ENCODE peak calls at places on chromosomes 6 and 20, in nine cellular contexts. G is neuronal stem cell, K is HepG2, X is cardiac muscle cell, M is lung, R is osteoblast, I is Panc1, J is right cardiac atrium, F is heart right ventricle. S is an unnamed sample.

GRCh38 chr20:13996265-13996664 is 949 bp downstream of the MACROD2 start:
- DNase-seq in X (no peak), J (no peak), R (peak), M (no peak), K (no peak), F (no peak), G (no peak), I (no peak), S (peak)

GRCh38 chr6:123000244-123000770 is 4.3 kb downstream of the CLVS2 start:
- DNase-seq in M (no peak), R (no peak), J (no peak), X (no peak), K (no peak), F (no peak), I (no peak), G (no peak), S (no peak)

GRCh38 chr20:62412194-62413024 is 5.3 kb upstream of the CABLES2 start:
- DNase-seq in M (no peak), I (no peak), R (no peak), J (no peak), F (no peak), X (no peak), G (no peak), K (peak), S (no peak)

GRCh38 chr6:14873781-14874446 is 372.0 kb upstream of the JARID2 start:
- DNase-seq in F (no peak), M (no peak), J (no peak), X (no peak), R (no peak), K (no peak), I (no peak), G (no peak), S (no peak)

GRCh38 chr6:121647905-121648304 is 212.5 kb downstream of the GJA1 start:
- DNase-seq in J (no peak), I (no peak), M (no peak), R (peak), F (no peak), G (no peak), X (no peak), K (no peak), S (peak)

GRCh38 chr20:61957961-61958715 is 107.5 kb downstream of the TAF4 start:
- DNase-seq in M (no peak), K (no peak), J (no peak), X (no peak), R (peak), F (no peak), G (no peak), I (no peak), S (no peak)

GRCh38 chr20:62409935-62410741 is 3.1 kb upstream of the CABLES2 start:
- DNase-seq in I (no peak), K (peak), M (peak), F (peak), J (no peak), X (peak), R (peak), G (peak), S (no peak)

GRCh38 chr6:135909737-135910387 is 58.4 kb downstream of the PDE7B start:
- DNase-seq in R (peak), I (no peak), F (no peak), X (peak), G (peak), M (peak), K (peak), J (no peak), S (no peak)

GRCh38 chr20:3037654-3038053 is 5.8 kb upstream of the GNRH2 start:
- DNase-seq in K (no peak), R (no peak), X (no peak), J (no peak), F (no peak), G (no peak), M (no peak), I (no peak), S (no peak)

GRCh38 chr20:36349384-36350170 is 43.4 kb downstream of the DLGAP4 start:
- DNase-seq in R (no peak), X (no peak), M (no peak), G (no peak), J (no peak), F (no peak), I (no peak), K (no peak), S (no peak)

GRCh38 chr6:9554806-9555205 is 860.1 kb downstream of the TFAP2A start:
- DNase-seq in R (no peak), J (no peak), K (no peak), I (no peak), X (no peak), F (no peak), M (no peak), G (no peak), S (no peak)

GRCh38 chr6:118313208-118313607 is 234.9 kb upstream of the PLN start:
- DNase-seq in J (no peak), F (no peak), R (no peak), M (no peak), G (no peak), X (no peak), K (no peak), I (no peak), S (no peak)

GRCh38 chr6:123295672-123296071 is 299.6 kb downstream of the CLVS2 start:
- DNase-seq in J (no peak), R (no peak), I (no peak), X (no peak), F (no peak), G (no peak), M (no peak), K (no peak), S (no peak)

GRCh38 chr6:135851442-135852271 is at the start of gene PDE7B:
- DNase-seq in G (peak), X (peak), I (no peak), J (peak), M (peak), K (no peak), F (peak), R (peak), S (peak)

GRCh38 chr6:144341831-144342527 is 56.8 kb downstream of the UTRN start:
- DNase-seq in R (no peak), G (no peak), J (no peak), X (no peak), M (no peak), K (peak), F (no peak), I (no peak), S (peak)

GRCh38 chr6:16002332-16003196 is 126.3 kb upstream of the MYLIP start:
- DNase-seq in K (no peak), J (no peak), M (no peak), G (no peak), R (no peak), F (no peak), I (no peak), X (no peak), S (no peak)

GRCh38 chr20:59988141-59988540 is 29.9 kb downstream of the CDH26 start:
- DNase-seq in G (no peak), F (no peak), K (no peak), I (peak), R (no peak), X (no peak), M (peak), J (no peak), S (no peak)

GRCh38 chr20:58669287-58670006 is 18.4 kb downstream of the STX16 start:
- DNase-seq in R (peak), X (no peak), J (no peak), F (no peak), K (no peak), M (no peak), G (no peak), I (no peak), S (no peak)

GRCh38 chr6:125598422-125598821 is 151.0 kb upstream of the HEY2 start:
- DNase-seq in K (no peak), I (peak), M (peak), R (peak), J (peak), G (no peak), F (peak), X (no peak), S (peak)

GRCh38 chr6:111418971-111419693 is 63.9 kb downstream of the REV3L start:
- DNase-seq in G (no peak), K (no peak), F (no peak), R (no peak), M (no peak), X (no peak), J (no peak), I (no peak), S (peak)

GRCh38 chr6:125699591-125699990 is 49.8 kb upstream of the HEY2 start:
- DNase-seq in G (no peak), M (no peak), I (no peak), J (no peak), X (no peak), F (no peak), R (no peak), K (no peak), S (no peak)

GRCh38 chr6:106894978-106895702 is 79.4 kb downstream of the CD24 start:
- DNase-seq in G (no peak), J (no peak), X (no peak), K (peak), M (no peak), F (no peak), R (no peak), I (no peak), S (peak)

GRCh38 chr6:44496705-44497369 is 109.3 kb downstream of the CDC5L start:
- DNase-seq in G (no peak), M (no peak), R (no peak), I (no peak), J (no peak), F (no peak), X (no peak), K (no peak), S (peak)

GRCh38 chr6:135128268-135128914 is 52.7 kb upstream of the MYB start:
- DNase-seq in I (no peak), J (no peak), F (no peak), M (no peak), R (no peak), G (no peak), K (no peak), X (no peak), S (no peak)

GRCh38 chr6:20319520-20320357 is 81.9 kb upstream of the E2F3 start:
- DNase-seq in R (no peak), X (no peak), J (peak), K (no peak), G (no peak), M (peak), F (peak), I (no peak), S (no peak)

GRCh38 chr6:69735029-69735428 is 61.8 kb downstream of the LMBRD1 start:
- DNase-seq in X (no peak), R (no peak), K (no peak), F (no peak), I (no peak), J (no peak), G (no peak), M (no peak), S (no peak)

GRCh38 chr6:145813285-145814034 is 1.1 kb downstream of the FBXO30 start:
- DNase-seq in G (no peak), F (no peak), I (peak), X (peak), R (peak), M (no peak), K (peak), J (no peak), S (peak)

GRCh38 chr20:56629464-56630085 is 469 bp downstream of the TFAP2C start:
- DNase-seq in X (peak), R (peak), J (no peak), I (no peak), G (no peak), K (no peak), F (no peak), M (no peak), S (no peak)
- H3K4me3 ChIP-seq in X (peak), R (no peak), J (peak), I (peak), G (peak), K (no peak), F (peak), M (peak), S (peak)

DNA sequence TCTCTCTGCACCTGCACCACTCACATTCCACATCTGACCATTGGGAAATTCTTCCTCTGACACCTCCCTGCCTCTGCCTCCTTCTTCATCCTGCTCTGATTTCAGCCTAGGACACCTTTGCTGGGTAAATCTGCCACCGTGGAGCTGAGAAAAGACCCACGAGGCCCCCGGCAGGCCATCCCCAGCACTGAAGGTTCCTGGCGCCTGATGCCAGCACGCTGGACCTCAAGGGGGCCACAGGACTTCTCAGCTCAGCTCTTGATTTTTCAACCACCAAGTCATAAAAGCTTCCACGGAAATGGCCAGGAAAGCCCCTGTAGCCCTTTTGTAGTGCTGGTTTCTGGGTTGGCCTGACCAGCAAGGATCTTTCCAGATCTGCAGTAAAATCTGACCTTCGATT is 157.7 kb downstream of the BMP7 start:
- DNase-seq in M (no peak), G (no peak), I (no peak), X (no peak), K (no peak), R (no peak), J (no peak), F (no peak), S (no peak)
- H3K4me3 ChIP-seq in M (no peak), G (no peak), I (no peak), X (no peak), K (no peak), R (no peak), J (no peak), F (no peak), S (no peak)

GRCh38 chr20:24951536-24952047 is 2.5 kb downstream of the CST7 start:
- DNase-seq in F (no peak), I (no peak), M (no peak), G (no peak), X (no peak), R (no peak), J (no peak), K (no peak), S (no peak)
- H3K4me3 ChIP-seq in F (no peak), I (no peak), M (no peak), G (no peak), X (no peak), R (no peak), J (no peak), K (no peak), S (no peak)

GRCh38 chr6:84801250-84801649 is 36.9 kb upstream of the TBX18 start:
- DNase-seq in J (no peak), X (no peak), K (no peak), I (no peak), R (no peak), M (no peak), G (no peak), F (no peak), S (no peak)
- H3K4me3 ChIP-seq in J (no peak), X (no peak), K (no peak), I (no peak), R (no peak), M (no peak), G (no peak), F (no peak), S (no peak)

DNA sequence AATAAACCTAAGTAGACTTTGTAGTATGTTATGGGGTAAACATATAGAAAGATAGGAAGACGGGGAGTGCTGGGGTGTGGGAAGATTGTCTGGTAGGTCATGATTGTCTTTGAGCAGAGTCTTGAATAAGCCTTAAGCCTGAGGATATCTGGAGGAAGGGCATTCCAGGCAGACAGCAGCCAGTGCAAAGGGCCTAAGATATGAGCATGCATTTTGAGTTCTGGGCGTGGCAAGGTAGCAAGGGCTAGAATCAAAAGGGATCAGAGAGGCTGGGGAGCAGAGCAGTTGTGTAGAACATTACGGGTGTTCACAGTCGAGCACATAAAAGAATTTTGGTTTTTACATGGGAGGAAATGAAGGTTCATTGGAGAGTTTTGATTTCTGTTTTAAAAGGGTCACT is 14.3 kb downstream of the BICRAL start:
- DNase-seq in R (no peak), I (no peak), F (no peak), G (no peak), K (no peak), X (no peak), J (no peak), M (no peak), S (no peak)
- H3K4me3 ChIP-seq in R (no peak), I (no peak), F (no peak), G (no peak), K (no peak), X (no peak), J (no peak), M (no peak), S (no peak)